ENCODE peak calls at places on chromosome 13, in seven cellular contexts. J is mammary epithelial cell, I is GM23248, Q is HCT116, X is endothelial cell of umbilical vein, F is PC-9, E is A673. U is an unnamed sample.

GRCh38 chr13:107075576-107075975 is 507.6 kb upstream of the ARGLU1 start:
- DNase-seq in J (no peak), I (no peak), Q (no peak), X (no peak), F (no peak), E (no peak), U (no peak)

GRCh38 chr13:25171517-25172302 is at the start of gene AMER2:
- DNase-seq in J (no peak), I (peak; percentile 49), Q (no peak), X (peak; percentile 21), F (no peak), E (peak; percentile 86), U (peak; percentile 11)

GRCh38 chr13:80029170-80029569 is 311.8 kb downstream of the SPRY2 start:
- DNase-seq in J (no peak), I (no peak), Q (no peak), X (no peak), F (no peak), E (no peak), U (no peak)

GRCh38 chr13:37067874-37068273 is 8.4 kb upstream of the SUPT20H start:
- DNase-seq in J (no peak), I (no peak), Q (no peak), X (no peak), F (no peak), E (no peak), U (no peak)

GRCh38 chr13:28045861-28046260 is 54.5 kb downstream of the FLT3 start:
- DNase-seq in J (no peak), I (no peak), Q (no peak), X (no peak), F (no peak), E (no peak), U (no peak)

GRCh38 chr13:72221276-72221962 is 354.4 kb upstream of the DACH1 start:
- DNase-seq in J (peak; percentile 46), I (no peak), Q (peak; percentile 18), X (peak; percentile 28), F (no peak), E (peak; percentile 40), U (no peak)

GRCh38 chr13:36884235-36884634 is 35.8 kb downstream of the SMAD9 start:
- DNase-seq in J (no peak), I (no peak), Q (no peak), X (no peak), F (no peak), E (no peak), U (no peak)

GRCh38 chr13:92547256-92547655 is 679.4 kb upstream of the GPC6 start:
- DNase-seq in J (peak; percentile 17), I (no peak), Q (no peak), X (no peak), F (no peak), E (no peak), U (peak; percentile 75)

GRCh38 chr13:96650301-96650886 is 343.9 kb downstream of the OXGR1 start:
- DNase-seq in J (peak; percentile 86), I (peak; percentile 44), Q (peak; percentile 3), X (peak; percentile 58), F (no peak), E (no peak), U (peak; percentile 88)

GRCh38 chr13:92590503-92590908 is 636.1 kb upstream of the GPC6 start:
- DNase-seq in J (no peak), I (no peak), Q (no peak), X (no peak), F (no peak), E (peak; percentile 1), U (peak; percentile 86)

GRCh38 chr13:72508392-72508791 is 219.0 kb downstream of the MZT1 start:
- DNase-seq in J (no peak), I (no peak), Q (no peak), X (no peak), F (no peak), E (no peak), U (no peak)

GRCh38 chr13:49935171-49936084 is 712 bp downstream of the SPRYD7 start:
- DNase-seq in J (peak; percentile 79), I (peak; percentile 84), Q (peak; percentile 66), X (peak; percentile 57), F (peak; percentile 65), E (peak; percentile 47), U (peak; percentile 70)

GRCh38 chr13:30026093-30026492 is 175.7 kb upstream of the UBL3 start:
- DNase-seq in J (peak; percentile 33), I (peak; percentile 97), Q (no peak), X (peak; percentile 47), F (no peak), E (no peak), U (peak; percentile 91)

GRCh38 chr13:30880151-30880551 is 25.9 kb upstream of the MEDAG start:
- DNase-seq in J (no peak), I (peak; percentile 87), Q (no peak), X (no peak), F (no peak), E (no peak), U (peak; percentile 82)

GRCh38 chr13:31943591-31943990 is 88.0 kb upstream of the FRY start:
- DNase-seq in J (no peak), I (peak; percentile 74), Q (no peak), X (no peak), F (no peak), E (no peak), U (no peak)

GRCh38 chr13:31945202-31945978 is 86.2 kb upstream of the FRY start:
- DNase-seq in J (peak; percentile 84), I (peak; percentile 96), Q (no peak), X (no peak), F (peak; percentile 97), E (peak; percentile 59), U (peak; percentile 90)

GRCh38 chr13:31947105-31947504 is 84.5 kb upstream of the FRY start:
- DNase-seq in J (no peak), I (peak; percentile 24), Q (no peak), X (no peak), F (no peak), E (no peak), U (no peak)

GRCh38 chr13:31946091-31946770 is 85.3 kb upstream of the FRY start:
- DNase-seq in J (no peak), I (peak; percentile 49), Q (no peak), X (no peak), F (peak; percentile 80), E (no peak), U (peak; percentile 33)

DNA sequence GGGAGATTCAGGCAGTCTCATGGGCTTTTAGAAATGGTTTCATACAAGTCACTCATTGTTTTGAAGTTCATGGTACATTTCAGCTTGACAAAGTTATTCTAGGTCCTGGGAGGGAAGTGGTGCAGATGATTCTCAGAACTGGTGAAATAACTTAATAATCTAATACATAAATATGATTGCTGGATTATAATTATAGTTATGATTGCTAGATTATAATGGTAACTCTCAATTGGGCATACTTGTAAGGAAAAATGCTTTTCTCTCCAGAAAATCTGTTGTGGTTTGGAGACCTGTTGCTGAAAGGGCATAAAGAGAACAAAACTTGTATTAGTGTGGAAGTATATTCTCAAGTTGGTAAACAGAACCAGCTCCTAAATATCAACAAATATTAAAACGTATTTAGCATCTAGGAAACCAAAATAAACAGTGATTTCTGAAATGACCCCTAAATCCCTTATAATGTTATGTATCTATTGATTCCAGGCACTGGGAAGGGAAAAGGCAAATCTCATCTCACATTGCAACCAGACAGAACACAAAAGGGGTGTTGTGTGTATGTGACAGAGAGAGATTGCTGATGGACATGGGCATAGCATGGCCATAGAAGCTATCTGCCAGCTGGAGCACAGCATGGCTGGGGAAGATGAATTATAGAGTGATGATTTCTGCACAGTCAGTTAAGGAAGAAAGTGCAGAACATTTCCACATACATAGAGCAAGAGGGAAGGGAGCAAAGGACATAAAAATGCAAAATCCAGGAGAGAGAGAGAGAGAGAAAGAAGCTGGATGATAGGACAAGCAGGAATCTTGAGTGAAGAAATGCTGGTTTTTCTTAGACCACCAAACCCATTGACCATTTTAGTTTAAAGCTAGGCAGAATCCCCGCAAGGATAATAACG is 87.1 kb upstream of the FRY start:
- DNase-seq in J (no peak), I (peak; percentile 43), Q (no peak), X (no peak), F (no peak), E (no peak), U (no peak)
- TF ChIP-seq EZH2 in J (no peak), I (no peak), Q (no peak), X (no peak), F (no peak), E (no peak), U (no peak)

GRCh38 chr13:110367620-110368019 is 60.5 kb downstream of the COL4A2 start:
- DNase-seq in J (no peak), I (no peak), Q (no peak), X (no peak), F (no peak), E (no peak), U (no peak)
- H3K4me3 ChIP-seq in J (no peak overlapping the region), I (no peak overlapping the region), Q (no peak overlapping the region), X (no peak overlapping the region), F (no peak overlapping the region), E (no peak overlapping the region), U (no peak overlapping the region)

GRCh38 chr13:23723463-23723862 is 153.3 kb downstream of the TNFRSF19 start:
- DNase-seq in J (no peak), I (peak; percentile 75), Q (no peak), X (no peak), F (no peak), E (no peak), U (peak; percentile 68)
- H3K27ac ChIP-seq in J (no peak overlapping the region), I (peak overlapping the region; percentile 51), Q (no peak overlapping the region), X (no peak overlapping the region), F (no peak overlapping the region), E (no peak overlapping the region), U (no peak overlapping the region)

GRCh38 chr13:23467932-23468278 is 34.4 kb upstream of the SACS start:
- DNase-seq in J (no peak), I (no peak), Q (no peak), X (no peak), F (no peak), E (no peak), U (no peak)

GRCh38 chr13:23467048-23467931 is 33.8 kb upstream of the SACS start:
- DNase-seq in J (no peak), I (peak; percentile 55), Q (no peak), X (no peak), F (no peak), E (no peak), U (peak; percentile 8)

GRCh38 chr13:23468811-23469210 is 35.3 kb upstream of the SACS start:
- DNase-seq in J (no peak), I (no peak), Q (no peak), X (no peak), F (no peak), E (no peak), U (no peak)

GRCh38 chr13:23463631-23464030 is 30.1 kb upstream of the SACS start:
- DNase-seq in J (no peak), I (no peak), Q (no peak), X (no peak), F (no peak), E (no peak), U (peak; percentile 59)

DNA sequence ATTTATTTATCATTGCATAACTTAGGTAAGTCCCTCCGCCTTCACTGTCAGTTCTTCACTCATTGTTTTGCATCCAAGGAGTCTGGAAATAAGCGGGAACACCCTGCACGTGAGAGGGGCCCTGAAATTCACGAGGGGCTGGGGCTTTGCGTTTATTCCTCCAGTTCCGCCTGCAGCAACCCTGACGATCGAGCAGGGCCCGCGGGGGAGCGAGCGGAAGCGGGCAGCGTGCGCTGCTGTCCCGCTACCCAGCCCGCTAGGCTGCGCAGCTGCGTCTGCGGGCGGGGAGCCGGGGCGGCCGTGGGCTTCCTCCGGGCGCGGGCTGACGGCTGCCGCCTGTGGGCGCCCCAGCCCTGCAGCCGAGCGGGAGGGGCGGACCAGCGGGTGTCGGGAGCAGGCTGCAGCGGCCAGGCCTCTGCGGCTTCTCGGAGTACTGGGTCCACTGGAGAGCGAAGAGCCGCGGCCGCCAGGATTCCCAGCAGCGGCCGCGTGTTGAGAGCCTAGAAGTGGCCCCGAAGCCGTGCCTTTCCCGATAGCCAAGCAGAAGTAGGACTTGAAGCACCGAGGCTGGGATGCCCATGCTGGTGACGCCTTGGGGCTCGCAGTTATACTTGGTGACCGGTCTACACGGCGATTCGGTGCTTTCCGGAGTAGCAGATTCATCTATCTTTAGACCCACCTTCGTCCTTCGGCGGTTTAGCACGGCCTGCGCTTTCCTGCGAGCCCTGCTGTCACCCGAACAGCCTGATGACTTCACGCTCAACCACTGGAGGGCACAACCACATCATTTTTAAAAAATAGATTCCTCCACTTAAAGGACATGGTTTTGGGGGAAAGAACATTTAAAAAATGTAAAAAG is 32.9 kb upstream of the SACS start:
- DNase-seq in J (peak; percentile 75), I (peak; percentile 90), Q (peak; percentile 54), X (peak; percentile 77), F (no peak), E (peak; percentile 80), U (peak; percentile 79)
- TF ChIP-seq EZH2 in J (no peak), I (no peak), Q (no peak), X (no peak), F (no peak), E (no peak), U (no peak)

U was measured in fibroblast of lung.